ENCODE peak calls at places on chromosomes 12 and 14, in eight cellular contexts. T is hippocampal formation; B is stimulated activated CD4-positive, alpha-beta T cell treated with anti-CD3 and anti-CD28 coated beads, Interleukin-1b, Interleukin-23, amount 100 ng/mL, for 1 hour; O is Karpas-422; F is neural progenitor cell; A is BJ; Q is caudate nucleus; G is GDM1. L is an unnamed sample.

GRCh38 chr12:103884316-103884715 is 43.3 kb upstream of the NT5DC3 start:
- DNase-seq in G (peak; percentile 31), B (no peak), Q (no peak), A (no peak), T (peak; percentile 15), O (peak; percentile 74), F (peak; percentile 23), L (no peak)

GRCh38 chr14:106268013-106268727 is 741.8 kb downstream of the TMEM121 start:
- DNase-seq in B (peak; percentile 81), T (no peak), A (no peak), O (peak; percentile 82), Q (no peak), G (peak; percentile 86), F (no peak), L (no peak)

GRCh38 chr12:130504110-130504835 is 166.6 kb downstream of the PIWIL1 start:
- DNase-seq in G (no peak), T (no peak), F (peak; percentile 57), B (no peak), A (no peak), O (no peak), Q (no peak), L (no peak)

GRCh38 chr14:105387530-105387922 is 10.8 kb upstream of the TEX22 start:
- DNase-seq in Q (no peak), T (no peak), B (no peak), G (no peak), O (no peak), A (no peak), F (no peak), L (no peak)

GRCh38 chr12:118436002-118436724 is 59.8 kb downstream of the SUDS3 start:
- DNase-seq in F (peak; percentile 71), T (no peak), Q (no peak), A (no peak), B (no peak), O (peak; percentile 82), G (no peak), L (no peak)

GRCh38 chr12:127355061-127355820 is 911.7 kb upstream of the TMEM132C start:
- DNase-seq in Q (no peak), O (peak; percentile 53), B (no peak), G (no peak), T (no peak), F (peak; percentile 38), A (no peak), L (no peak)

GRCh38 chr14:49447725-49448124 is 138.5 kb downstream of the RPS29 start:
- DNase-seq in O (no peak), Q (no peak), B (no peak), T (no peak), F (no peak), G (no peak), A (no peak), L (no peak)

GRCh38 chr14:99758121-99758871 is 34.9 kb upstream of the EML1 start:
- DNase-seq in A (peak; percentile 88), O (no peak), Q (no peak), F (peak; percentile 32), T (no peak), B (no peak), G (no peak), L (no peak)

GRCh38 chr12:43638786-43639185 is 86.8 kb upstream of the ADAMTS20 start:
- DNase-seq in A (no peak), F (no peak), Q (no peak), G (no peak), O (no peak), B (no peak), T (no peak), L (no peak)

GRCh38 chr12:95583933-95584332 is 32.7 kb upstream of the USP44 start:
- DNase-seq in T (no peak), B (no peak), Q (no peak), F (no peak), G (no peak), A (no peak), O (no peak), L (no peak)

GRCh38 chr14:103748539-103748867 is 32.9 kb downstream of the ZFYVE21 start:
- DNase-seq in Q (no peak), O (no peak), G (no peak), B (peak; percentile 4), T (no peak), A (no peak), F (no peak), L (no peak)

GRCh38 chr12:15631007-15631715 is 158.0 kb downstream of the EPS8 start:
- DNase-seq in F (no peak), B (no peak), T (no peak), G (no peak), A (no peak), O (no peak), Q (no peak), L (no peak)

GRCh38 chr14:39434401-39434800 is 2.2 kb upstream of the FBXO33 start:
- DNase-seq in T (peak; percentile 25), B (no peak), F (no peak), A (no peak), Q (no peak), O (peak; percentile 71), G (no peak), L (no peak)

GRCh38 chr14:95784137-95784536 is 70.2 kb upstream of the TCL1A start:
- DNase-seq in Q (no peak), T (no peak), G (no peak), O (peak; percentile 78), B (no peak), F (peak; percentile 78), A (no peak), L (no peak)

L was measured in occipital lobe.